ENCODE peak calls at places on chromosomes 5 and 9, in five cellular contexts. O is CD8-positive, alpha-beta T cell; U is kidney epithelial cell; Y is lower lobe of right lung; J is pancreas. W is an unnamed sample.

GRCh38 chr5:100273846-100274580 is 261.2 kb upstream of the FAM174A start:
- DNase-seq in O (no peak), U (no peak), Y (no peak), J (no peak), W (no peak)

GRCh38 chr9:14347408-14348224 is 33.7 kb upstream of the NFIB start:
- DNase-seq in O (no peak), U (no peak), Y (no peak), J (no peak), W (no peak)

GRCh38 chr9:119788876-119789275 is 419.6 kb upstream of the BRINP1 start:
- DNase-seq in O (no peak), U (peak), Y (no peak), J (no peak), W (no peak)

GRCh38 chr5:158917731-158918130 is 182.0 kb downstream of the EBF1 start:
- DNase-seq in O (no peak), U (no peak), Y (no peak), J (no peak), W (no peak)

GRCh38 chr5:56166671-56167070 is 66.5 kb downstream of the ANKRD55 start:
- DNase-seq in O (no peak), U (no peak), Y (no peak), J (no peak), W (no peak)

GRCh38 chr9:114396558-114397218 is 8.9 kb upstream of the AKNA start:
- DNase-seq in O (no peak), U (no peak), Y (no peak), J (no peak), W (no peak)

GRCh38 chr5:44885903-44886302 is 77.2 kb downstream of the MRPS30 start:
- DNase-seq in O (no peak), U (peak), Y (no peak), J (no peak), W (no peak)

GRCh38 chr9:114290561-114290986 is 32.3 kb upstream of the ORM1 start:
- DNase-seq in O (no peak), U (no peak), Y (peak), J (no peak), W (no peak)

GRCh38 chr5:150641006-150641570 is 628 bp downstream of the SYNPO start:
- DNase-seq in O (no peak), U (no peak), Y (no peak), J (peak), W (no peak)

GRCh38 chr5:133966090-133966489 is 2.3 kb downstream of the C5orf15 start:
- DNase-seq in O (no peak), U (no peak), Y (no peak), J (no peak), W (no peak)
- H3K4me3 ChIP-seq in O (no peak), U (no peak), Y (no peak), J (no peak), W (no peak)

GRCh38 chr5:180306796-180307195 is 14.9 kb upstream of the MAPK9 start:
- DNase-seq in O (no peak), U (no peak), Y (no peak), J (no peak), W (no peak)
- TF ChIP-seq CTCF in O (no peak), U (no peak), Y (no peak), J (no peak), W (no peak)

GRCh38 chr5:72817076-72817476 is 615 bp downstream of the TNPO1 start:
- DNase-seq in O (peak), U (no peak), Y (peak), J (peak), W (no peak)
- H3K4me3 ChIP-seq in O (peak), U (peak), Y (peak), J (peak), W (peak)

GRCh38 chr9:77211561-77211960 is 34.2 kb downstream of the VPS13A start:
- DNase-seq in O (no peak), U (no peak), Y (no peak), J (no peak), W (no peak)

GRCh38 chr9:77221431-77221830 is 44.1 kb downstream of the VPS13A start:
- DNase-seq in O (no peak), U (no peak), Y (no peak), J (no peak), W (no peak)

GRCh38 chr9:77212801-77213200 is 35.5 kb downstream of the VPS13A start:
- DNase-seq in O (no peak), U (no peak), Y (no peak), J (no peak), W (no peak)

GRCh38 chr9:77218612-77219011 is 41.3 kb downstream of the VPS13A start:
- DNase-seq in O (no peak), U (peak), Y (no peak), J (no peak), W (peak)

GRCh38 chr9:77215874-77216273 is 38.5 kb downstream of the VPS13A start:
- DNase-seq in O (no peak), U (no peak), Y (no peak), J (no peak), W (no peak)
- TF ChIP-seq CTCF in O (no peak), U (peak), Y (no peak), J (no peak), W (peak)

GRCh38 chr9:132007371-132007701 is 72.3 kb downstream of the MED27 start:
- DNase-seq in O (no peak), U (no peak), Y (no peak), J (no peak), W (no peak)
- H3K4me3 ChIP-seq in O (no peak), U (no peak), Y (no peak), J (no peak), W (no peak)

GRCh38 chr5:33297760-33298216 is 143.0 kb upstream of the TARS1 start:
- DNase-seq in O (no peak), U (no peak), Y (no peak), J (no peak), W (no peak)
- TF ChIP-seq CTCF in O (no peak), U (peak), Y (peak), J (no peak), W (peak)

DNA sequence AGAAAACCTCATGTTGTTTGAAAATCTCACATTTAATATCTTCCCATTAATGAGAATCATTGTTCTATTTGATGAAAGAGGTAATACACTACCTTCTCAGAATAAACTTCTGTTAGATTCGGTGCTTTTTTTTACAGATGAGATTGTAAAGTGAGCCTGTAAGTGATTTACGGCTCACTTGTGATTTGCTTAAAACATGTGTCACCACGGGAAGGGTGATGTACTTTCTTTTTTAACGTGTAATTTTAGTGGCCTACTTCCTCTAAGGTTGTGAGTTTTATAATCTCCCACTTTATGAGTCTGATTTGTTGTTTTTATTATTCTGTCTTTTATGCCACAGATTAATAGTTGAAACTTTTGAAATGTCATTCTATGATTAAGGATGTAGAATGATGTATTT is 15.9 kb downstream of the ANXA1 start:
- DNase-seq in O (no peak), U (no peak), Y (no peak), J (no peak), W (no peak)
- H3K4me3 ChIP-seq in O (no peak), U (no peak), Y (no peak), J (no peak), W (no peak)

DNA sequence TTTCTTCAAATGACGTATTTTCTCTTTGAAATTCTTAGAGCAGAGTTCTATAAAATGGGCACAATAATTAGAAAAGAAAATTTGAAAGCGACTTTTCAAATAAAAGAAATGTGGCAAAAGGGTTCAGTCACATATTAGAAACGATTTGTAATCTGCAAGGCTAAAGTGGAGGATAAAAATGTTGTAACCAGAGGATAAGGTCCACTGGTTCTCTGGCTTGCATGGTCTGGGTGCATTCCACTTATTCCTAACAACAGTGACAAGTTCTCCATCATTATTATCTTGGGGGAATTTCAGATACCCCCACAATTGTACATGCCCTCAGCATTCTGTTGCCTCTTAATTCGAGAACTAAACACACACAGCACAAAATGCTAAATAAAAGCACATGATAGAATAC is 91.1 kb downstream of the IQGAP2 start:
- DNase-seq in O (no peak), U (no peak), Y (no peak), J (no peak), W (no peak)
- TF ChIP-seq CTCF in O (no peak), U (no peak), Y (no peak), J (no peak), W (no peak)

GRCh38 chr9:136403538-136403914 is 3.6 kb upstream of the SNAPC4 start:
- DNase-seq in O (peak), U (no peak), Y (no peak), J (no peak), W (no peak)

GRCh38 chr9:136405481-136405880 is 4.9 kb downstream of the ENTR1 start:
- DNase-seq in O (no peak), U (no peak), Y (no peak), J (no peak), W (no peak)

GRCh38 chr9:136403915-136404800 is 4.2 kb upstream of the SNAPC4 start:
- DNase-seq in O (peak), U (no peak), Y (no peak), J (peak), W (no peak)

GRCh38 chr9:136402067-136402466 is 2.1 kb upstream of the SNAPC4 start:
- DNase-seq in O (no peak), U (no peak), Y (no peak), J (peak), W (no peak)

GRCh38 chr9:136404801-136405136 is 4.8 kb upstream of the SNAPC4 start:
- DNase-seq in O (no peak), U (no peak), Y (no peak), J (peak), W (no peak)
- H3K4me3 ChIP-seq in O (no peak), U (no peak), Y (no peak), J (no peak), W (no peak)

W was measured in HFF-Myc.